ENCODE peak calls at places on chromosomes 13 and 19, in four cellular contexts. G, P, V and I are unnamed samples.

GRCh38 chr19:33240181-33240771 is 14.6 kb upstream of the SLC7A10 start:
- DNase-seq in V (no peak), G (no peak), P (no peak), I (no peak)

GRCh38 chr19:11191273-11191755 is 6.0 kb downstream of the KANK2 start:
- DNase-seq in P (peak), G (no peak), V (no peak), I (peak)

GRCh38 chr13:76976488-76976887 is 15.4 kb upstream of the CLN5 start:
- DNase-seq in V (no peak), G (peak), P (no peak), I (no peak)

GRCh38 chr19:31356587-31357314 is 7.5 kb upstream of the TSHZ3 start:
- DNase-seq in P (no peak), V (peak), G (no peak), I (no peak)

GRCh38 chr19:12647490-12648071 is 19.0 kb downstream of the MAN2B1 start:
- DNase-seq in P (peak), G (peak), V (no peak), I (peak)

GRCh38 chr19:14051980-14052379 is 9.9 kb downstream of the PALM3 start:
- DNase-seq in G (no peak), P (no peak), V (no peak), I (no peak)

GRCh38 chr13:51834581-51835158 is 10.3 kb downstream of the TMEM272 start:
- DNase-seq in G (no peak), V (no peak), P (no peak), I (no peak)

GRCh38 chr13:100668408-100668807 is 6.2 kb downstream of the TMTC4 start:
- DNase-seq in V (no peak), P (no peak), G (no peak), I (peak)

GRCh38 chr19:57708641-57709354 is at the start of gene ZNF154:
- DNase-seq in P (peak), V (peak), G (no peak), I (peak)

GRCh38 chr13:29362849-29363604 is 232.5 kb downstream of the SLC7A1 start:
- DNase-seq in G (peak), V (peak), P (no peak), I (peak)

GRCh38 chr19:56720281-56720680 is 48.7 kb upstream of the ZNF835 start:
- DNase-seq in V (no peak), G (no peak), P (peak), I (no peak)

GRCh38 chr13:41960195-41960699 is 662 bp downstream of the VWA8 start:
- DNase-seq in P (no peak), V (no peak), G (peak), I (peak)

GRCh38 chr13:97205971-97206370 is 16.2 kb upstream of the MBNL2 start:
- DNase-seq in G (no peak), P (no peak), V (peak), I (peak)

GRCh38 chr19:46515879-46516350 is 20.2 kb upstream of the PNMA8B start:
- DNase-seq in P (no peak), G (peak), V (peak), I (peak)

GRCh38 chr19:1758959-1759903 is 5.9 kb downstream of the ONECUT3 start:
- DNase-seq in V (no peak), P (no peak), G (no peak), I (no peak)

GRCh38 chr13:45339867-45340266 is 1.1 kb downstream of the TPT1 start:
- DNase-seq in P (no peak), G (no peak), V (peak), I (no peak)

GRCh38 chr13:59750860-59751259 is 412.9 kb downstream of the DIAPH3 start:
- DNase-seq in P (no peak), V (no peak), G (peak), I (peak)

GRCh38 chr19:1161716-1162115 is 12.4 kb downstream of the SBNO2 start:
- DNase-seq in V (no peak), P (no peak), G (peak), I (peak)

GRCh38 chr13:103101500-103101899 is 35.3 kb upstream of the SLC10A2 start:
- DNase-seq in V (no peak), P (no peak), G (no peak), I (no peak)

GRCh38 chr13:31930490-31930889 is 101.1 kb upstream of the FRY start:
- DNase-seq in P (no peak), V (peak), G (no peak), I (no peak)

GRCh38 chr13:113537205-113537604 is 46.7 kb upstream of the DCUN1D2 start:
- DNase-seq in G (no peak), P (no peak), V (no peak), I (no peak)

GRCh38 chr19:1672038-1672768 is 19.8 kb upstream of the TCF3 start:
- DNase-seq in P (peak), V (peak), G (no peak), I (peak)

GRCh38 chr13:111973186-111974064 is 93.5 kb upstream of the SOX1 start:
- DNase-seq in G (no peak), P (no peak), V (no peak), I (peak)

GRCh38 chr13:52903320-52903719 is 54.9 kb upstream of the PCDH8 start:
- DNase-seq in G (no peak), P (no peak), V (no peak), I (no peak)

GRCh38 chr13:108478179-108478578 is 151.2 kb upstream of the MYO16 start:
- DNase-seq in G (no peak), V (no peak), P (no peak), I (no peak)

GRCh38 chr13:50127017-50127725 is 111.9 kb downstream of the KCNRG start:
- DNase-seq in V (peak), P (peak), G (no peak), I (peak)

GRCh38 chr13:28220166-28220565 is 81.8 kb downstream of the PAN3 start:
- DNase-seq in V (no peak), P (no peak), G (no peak), I (peak)

GRCh38 chr13:112522578-112522977 is 65.4 kb downstream of the TUBGCP3 start:
- DNase-seq in G (no peak), V (no peak), P (no peak), I (no peak)

GRCh38 chr19:35134601-35135091 is at the start of gene LGI4:
- DNase-seq in V (no peak), G (no peak), P (no peak), I (no peak)

GRCh38 chr19:13646758-13647157 is 117.6 kb upstream of the MRI1 start:
- DNase-seq in P (no peak), G (peak), V (no peak), I (no peak)

GRCh38 chr13:32446778-32447465 is 19.0 kb upstream of the N4BP2L1 start:
- DNase-seq in P (no peak), V (no peak), G (no peak), I (no peak)

GRCh38 chr13:97757807-97758206 is 195.7 kb upstream of the IPO5 start:
- DNase-seq in G (no peak), V (no peak), P (no peak), I (no peak)

GRCh38 chr19:2810141-2811091 is 9.3 kb upstream of the ZNF554 start:
- DNase-seq in G (no peak), V (no peak), P (no peak), I (no peak)